ENCODE peak calls at places on chromosomes 7 and 10, in five cellular contexts. One of them, this sample, is unnamed. For H3K27me3, the result is how much of the 10 kb centered on the place peaks cover.

GRCh38 chr7:727104-727805 is at the start of gene PRKAR1B:
- DNase-seq in upper lobe of right lung: no peak
- DNase-seq in IMR-90: no peak
- DNase-seq in MM.1S: peak
- DNase-seq in endodermal cell: peak
- DNase-seq in this sample: peak

GRCh38 chr10:86647773-86648705 is 6.3 kb upstream of the OPN4 start:
- DNase-seq in upper lobe of right lung: no peak
- DNase-seq in IMR-90: no peak
- DNase-seq in MM.1S: no peak
- DNase-seq in endodermal cell: no peak
- DNase-seq in this sample: no peak

GRCh38 chr7:129843982-129844840 is 108.5 kb downstream of the UBE2H start:
- DNase-seq in upper lobe of right lung: no peak
- DNase-seq in IMR-90: no peak
- DNase-seq in MM.1S: no peak
- DNase-seq in endodermal cell: no peak
- DNase-seq in this sample: no peak

GRCh38 chr10:31076589-31076988 is 44.9 kb upstream of the ZNF438 start:
- DNase-seq in upper lobe of right lung: no peak
- DNase-seq in IMR-90: no peak
- DNase-seq in MM.1S: no peak
- DNase-seq in endodermal cell: no peak
- DNase-seq in this sample: no peak

GRCh38 chr10:63206997-63207952 is 74.1 kb downstream of the NRBF2 start:
- DNase-seq in upper lobe of right lung: no peak
- DNase-seq in IMR-90: peak
- DNase-seq in MM.1S: peak
- DNase-seq in endodermal cell: no peak
- DNase-seq in this sample: peak

GRCh38 chr10:96626795-96627194 is 40.0 kb upstream of the TM9SF3 start:
- DNase-seq in upper lobe of right lung: no peak
- DNase-seq in IMR-90: no peak
- DNase-seq in MM.1S: no peak
- DNase-seq in endodermal cell: peak
- DNase-seq in this sample: no peak

GRCh38 chr10:475709-476457 is 213.6 kb downstream of the DIP2C start:
- DNase-seq in upper lobe of right lung: no peak
- DNase-seq in IMR-90: no peak
- DNase-seq in MM.1S: no peak
- DNase-seq in endodermal cell: peak
- DNase-seq in this sample: no peak

GRCh38 chr10:2111936-2112335 is 374.6 kb upstream of the ADARB2 start:
- DNase-seq in upper lobe of right lung: no peak
- DNase-seq in IMR-90: no peak
- DNase-seq in MM.1S: no peak
- DNase-seq in endodermal cell: peak
- DNase-seq in this sample: no peak

GRCh38 chr7:102230593-102230992 is 56.1 kb upstream of the SH2B2 start:
- DNase-seq in upper lobe of right lung: no peak
- DNase-seq in IMR-90: peak
- DNase-seq in MM.1S: no peak
- DNase-seq in endodermal cell: no peak
- DNase-seq in this sample: no peak

GRCh38 chr7:30173058-30173897 is 38.5 kb downstream of the MTURN start:
- DNase-seq in upper lobe of right lung: peak
- DNase-seq in IMR-90: peak
- DNase-seq in MM.1S: no peak
- DNase-seq in endodermal cell: peak
- DNase-seq in this sample: no peak
- TF ChIP-seq CTCF in upper lobe of right lung: peak
- TF ChIP-seq CTCF in IMR-90: peak
- TF ChIP-seq CTCF in MM.1S: no peak
- TF ChIP-seq CTCF in endodermal cell: no peak
- TF ChIP-seq CTCF in this sample: no peak

DNA sequence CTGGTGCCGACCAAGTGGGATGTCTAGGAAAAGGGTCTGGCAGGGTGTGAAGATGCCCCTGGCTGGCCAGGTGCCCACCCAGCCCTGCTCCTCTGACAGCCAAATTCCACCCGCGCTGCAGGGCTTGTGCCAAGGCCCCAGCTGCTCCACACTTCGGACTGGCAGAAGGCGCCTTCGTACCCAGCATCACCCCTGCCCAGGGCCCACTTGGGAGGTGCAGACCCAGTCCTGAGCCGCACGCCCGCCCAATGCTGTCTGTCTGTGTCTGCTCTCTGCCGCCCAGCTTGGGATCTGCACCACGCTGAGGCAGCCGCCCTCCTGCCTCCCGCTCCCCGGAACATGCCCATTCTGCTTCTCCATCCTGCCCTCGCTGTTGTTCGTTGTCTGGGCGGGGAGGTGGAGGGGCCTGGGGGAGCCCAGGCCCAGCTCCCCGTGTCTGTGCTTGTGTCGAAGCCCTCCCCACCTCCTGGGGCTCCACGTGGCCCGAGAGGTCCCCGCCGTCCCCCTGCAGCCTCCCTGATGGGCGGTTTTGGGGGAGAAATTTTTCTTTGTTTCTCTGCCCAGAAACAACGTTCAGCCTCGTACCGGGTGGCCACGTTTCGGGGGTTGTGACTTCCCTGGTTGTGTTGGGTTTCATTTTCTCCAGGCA is 36.9 kb upstream of the PPIF start:
- DNase-seq in upper lobe of right lung: no peak
- DNase-seq in IMR-90: no peak
- DNase-seq in MM.1S: no peak
- DNase-seq in endodermal cell: no peak
- DNase-seq in this sample: no peak
- H3K27me3 ChIP-seq in upper lobe of right lung: under half
- H3K27me3 ChIP-seq in IMR-90: under half
- H3K27me3 ChIP-seq in MM.1S: under half
- H3K27me3 ChIP-seq in endodermal cell: under half
- H3K27me3 ChIP-seq in this sample: under half

GRCh38 chr10:94403823-94404228 is 1.5 kb downstream of the TBC1D12 start:
- DNase-seq in upper lobe of right lung: no peak
- DNase-seq in IMR-90: no peak
- DNase-seq in MM.1S: no peak
- DNase-seq in endodermal cell: no peak
- DNase-seq in this sample: no peak

GRCh38 chr10:94403034-94403822 is 887 bp downstream of the TBC1D12 start:
- DNase-seq in upper lobe of right lung: peak
- DNase-seq in IMR-90: peak
- DNase-seq in MM.1S: peak
- DNase-seq in endodermal cell: peak
- DNase-seq in this sample: peak

GRCh38 chr10:94398762-94399161 is 3.6 kb upstream of the TBC1D12 start:
- DNase-seq in upper lobe of right lung: no peak
- DNase-seq in IMR-90: no peak
- DNase-seq in MM.1S: no peak
- DNase-seq in endodermal cell: no peak
- DNase-seq in this sample: no peak

GRCh38 chr10:94405406-94405805 is 3.1 kb downstream of the TBC1D12 start:
- DNase-seq in upper lobe of right lung: no peak
- DNase-seq in IMR-90: no peak
- DNase-seq in MM.1S: no peak
- DNase-seq in endodermal cell: no peak
- DNase-seq in this sample: no peak

GRCh38 chr10:94402204-94403033 is at the start of gene TBC1D12:
- DNase-seq in upper lobe of right lung: peak
- DNase-seq in IMR-90: peak
- DNase-seq in MM.1S: peak
- DNase-seq in endodermal cell: peak
- DNase-seq in this sample: peak
- TF ChIP-seq CTCF in upper lobe of right lung: no peak
- TF ChIP-seq CTCF in IMR-90: no peak
- TF ChIP-seq CTCF in MM.1S: no peak
- TF ChIP-seq CTCF in endodermal cell: no peak
- TF ChIP-seq CTCF in this sample: peak

GRCh38 chr7:155466142-155466813 is 8.3 kb downstream of the EN2 start:
- DNase-seq in upper lobe of right lung: no peak
- DNase-seq in IMR-90: no peak
- DNase-seq in MM.1S: no peak
- DNase-seq in endodermal cell: peak
- DNase-seq in this sample: no peak

GRCh38 chr7:155466814-155467675 is 9.1 kb downstream of the EN2 start:
- DNase-seq in upper lobe of right lung: no peak
- DNase-seq in IMR-90: no peak
- DNase-seq in MM.1S: no peak
- DNase-seq in endodermal cell: peak
- DNase-seq in this sample: peak

GRCh38 chr7:155464948-155465739 is 7.2 kb downstream of the EN2 start:
- DNase-seq in upper lobe of right lung: no peak
- DNase-seq in IMR-90: no peak
- DNase-seq in MM.1S: no peak
- DNase-seq in endodermal cell: no peak
- DNase-seq in this sample: no peak

GRCh38 chr7:155464183-155464582 is 6.3 kb downstream of the EN2 start:
- DNase-seq in upper lobe of right lung: no peak
- DNase-seq in IMR-90: no peak
- DNase-seq in MM.1S: no peak
- DNase-seq in endodermal cell: no peak
- DNase-seq in this sample: no peak

DNA sequence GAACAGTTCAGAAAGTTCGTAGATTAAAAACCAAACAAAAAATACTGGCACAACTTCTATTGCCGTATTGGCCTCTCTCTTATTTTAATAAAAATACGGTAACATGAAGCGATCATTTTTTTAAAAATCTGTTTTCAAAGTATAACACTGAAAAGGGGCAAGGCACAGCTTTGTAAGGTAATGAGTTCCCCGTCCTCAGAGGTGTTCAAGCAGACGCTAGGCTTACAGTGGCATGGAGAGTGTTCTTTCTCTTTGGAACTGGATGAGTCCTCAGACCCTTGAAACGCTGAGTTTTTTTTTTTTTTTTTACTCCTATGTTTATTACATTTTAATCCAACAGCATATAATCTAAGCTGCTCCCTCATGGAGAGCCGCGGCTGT is 7.8 kb downstream of the EN2 start:
- DNase-seq in upper lobe of right lung: no peak
- DNase-seq in IMR-90: no peak
- DNase-seq in MM.1S: no peak
- DNase-seq in endodermal cell: no peak
- DNase-seq in this sample: no peak
- H3K27me3 ChIP-seq in upper lobe of right lung: half or more
- H3K27me3 ChIP-seq in IMR-90: half or more
- H3K27me3 ChIP-seq in MM.1S: half or more
- H3K27me3 ChIP-seq in endodermal cell: half or more
- H3K27me3 ChIP-seq in this sample: under half

DNA sequence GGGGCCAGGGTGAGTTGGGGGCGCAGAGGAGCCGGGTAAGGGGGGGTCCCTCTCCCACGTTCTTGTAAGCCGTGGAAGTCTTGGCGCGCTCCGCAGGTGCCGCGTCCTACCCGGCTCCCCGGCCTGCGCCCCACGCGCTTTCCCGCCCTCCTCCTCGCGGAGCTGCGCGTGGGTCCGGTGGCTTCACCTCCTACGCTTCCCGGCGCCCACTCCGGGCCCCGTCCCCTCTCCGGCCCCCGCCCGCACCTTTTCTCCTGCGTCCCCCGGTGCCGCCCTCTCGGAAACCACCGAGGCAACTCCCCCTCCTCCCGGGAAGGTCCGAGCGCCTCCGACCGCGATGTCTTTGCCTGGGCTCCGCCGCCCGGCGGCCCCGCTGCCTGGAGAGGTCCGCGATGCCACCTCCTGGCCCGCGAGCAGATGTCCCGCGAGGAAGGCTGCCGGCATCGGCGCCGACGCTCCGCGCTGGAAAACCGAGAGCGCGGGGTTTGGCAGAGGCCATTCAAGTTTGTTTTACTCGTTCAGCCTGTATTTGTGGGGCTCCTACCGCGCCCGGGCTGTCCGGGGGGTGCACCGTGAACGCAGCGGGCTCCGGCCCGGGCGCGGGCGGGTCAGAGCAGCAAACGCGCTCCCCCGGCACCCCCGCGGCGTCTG is 2.4 kb upstream of the NKX6-2 start:
- DNase-seq in upper lobe of right lung: no peak
- DNase-seq in IMR-90: peak
- DNase-seq in MM.1S: no peak
- DNase-seq in endodermal cell: peak
- DNase-seq in this sample: peak
- TF ChIP-seq CTCF in upper lobe of right lung: no peak
- TF ChIP-seq CTCF in IMR-90: peak
- TF ChIP-seq CTCF in MM.1S: no peak
- TF ChIP-seq CTCF in endodermal cell: peak
- TF ChIP-seq CTCF in this sample: no peak

GRCh38 chr10:97796651-97797050 is 24.9 kb upstream of the SFRP5 start:
- DNase-seq in upper lobe of right lung: no peak
- DNase-seq in IMR-90: no peak
- DNase-seq in MM.1S: no peak
- DNase-seq in endodermal cell: no peak
- DNase-seq in this sample: no peak

GRCh38 chr10:97800474-97800873 is 28.7 kb upstream of the SFRP5 start:
- DNase-seq in upper lobe of right lung: no peak
- DNase-seq in IMR-90: no peak
- DNase-seq in MM.1S: no peak
- DNase-seq in endodermal cell: no peak
- DNase-seq in this sample: no peak

GRCh38 chr10:97801449-97801848 is 29.6 kb upstream of the SFRP5 start:
- DNase-seq in upper lobe of right lung: no peak
- DNase-seq in IMR-90: no peak
- DNase-seq in MM.1S: no peak
- DNase-seq in endodermal cell: no peak
- DNase-seq in this sample: no peak

GRCh38 chr10:97795886-97796285 is 24.1 kb upstream of the SFRP5 start:
- DNase-seq in upper lobe of right lung: no peak
- DNase-seq in IMR-90: no peak
- DNase-seq in MM.1S: no peak
- DNase-seq in endodermal cell: peak
- DNase-seq in this sample: no peak

GRCh38 chr10:97798958-97799565 is 27.3 kb upstream of the SFRP5 start:
- DNase-seq in upper lobe of right lung: no peak
- DNase-seq in IMR-90: no peak
- DNase-seq in MM.1S: no peak
- DNase-seq in endodermal cell: no peak
- DNase-seq in this sample: no peak
- H3K27me3 ChIP-seq in upper lobe of right lung: under half
- H3K27me3 ChIP-seq in IMR-90: under half
- H3K27me3 ChIP-seq in MM.1S: under half
- H3K27me3 ChIP-seq in endodermal cell: under half
- H3K27me3 ChIP-seq in this sample: under half

DNA sequence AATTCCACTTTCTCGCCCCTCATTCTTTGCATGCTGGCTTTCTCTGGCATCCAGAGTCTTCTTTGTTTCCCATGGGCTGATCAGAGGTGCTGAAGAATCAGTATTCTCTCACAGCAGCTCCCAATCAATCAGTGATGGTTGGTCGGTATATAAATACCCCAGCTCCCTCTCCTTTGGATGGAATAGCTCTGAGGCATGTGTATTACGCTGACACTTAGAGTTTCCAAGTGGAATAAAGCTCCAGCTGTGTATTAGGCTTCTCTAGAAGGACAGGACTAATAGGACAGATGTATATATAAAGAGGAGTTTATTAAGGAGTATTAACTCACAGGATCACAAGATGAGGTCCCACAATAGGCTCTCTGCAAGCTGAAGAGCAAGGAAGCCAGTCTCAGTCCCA is 218.3 kb upstream of the GRB10 start:
- DNase-seq in upper lobe of right lung: no peak
- DNase-seq in IMR-90: no peak
- DNase-seq in MM.1S: no peak
- DNase-seq in endodermal cell: no peak
- DNase-seq in this sample: no peak
- TF ChIP-seq CTCF in upper lobe of right lung: no peak
- TF ChIP-seq CTCF in IMR-90: no peak
- TF ChIP-seq CTCF in MM.1S: no peak
- TF ChIP-seq CTCF in endodermal cell: peak
- TF ChIP-seq CTCF in this sample: peak

This sample was measured in GM06990.